ENCODE peak calls at places on chromosomes 3 and 15, in nine cellular contexts. E is heart right ventricle, D is left lung, F is endodermal cell, A is MM.1S, M is NB4, C is A549, V is left ventricle myocardium inferior, N is breast epithelium. G is an unnamed sample.

GRCh38 chr3:182947892-182948291 is 32.4 kb downstream of the DCUN1D1 start:
- DNase-seq in E (no peak), D (no peak), F (no peak), A (peak), M (peak), C (peak), V (no peak), N (no peak), G (no peak)

GRCh38 chr15:87731630-87732029 is 524.9 kb downstream of the NTRK3 start:
- DNase-seq in E (no peak), D (no peak), F (peak), A (no peak), M (no peak), C (no peak), V (no peak), N (no peak), G (no peak)

GRCh38 chr3:198079771-198080520 is 119.9 kb downstream of the LMLN start:
- DNase-seq in E (no peak), D (no peak), F (no peak), A (peak), M (peak), C (peak), V (no peak), N (no peak), G (no peak)

GRCh38 chr15:80233511-80234080 is 18.4 kb downstream of the CTXND1 start:
- DNase-seq in E (no peak), D (no peak), F (no peak), A (no peak), M (no peak), C (no peak), V (no peak), N (no peak), G (no peak)

GRCh38 chr3:99213019-99213418 is 311.5 kb upstream of the DCBLD2 start:
- DNase-seq in E (no peak), D (no peak), F (no peak), A (no peak), M (no peak), C (no peak), V (no peak), N (no peak), G (no peak)

GRCh38 chr15:65530318-65531111 is at the start of gene HACD3:
- DNase-seq in E (peak), D (peak), F (peak), A (peak), M (peak), C (peak), V (peak), N (peak), G (no peak)

GRCh38 chr15:78193731-78194567 is 40.4 kb downstream of the ACSBG1 start:
- DNase-seq in E (no peak), D (no peak), F (peak), A (no peak), M (no peak), C (no peak), V (no peak), N (no peak), G (no peak)

GRCh38 chr15:69031013-69032001 is 16.8 kb downstream of the NOX5 start:
- DNase-seq in E (peak), D (peak), F (peak), A (no peak), M (peak), C (peak), V (peak), N (peak), G (no peak)

GRCh38 chr3:188772886-188773285 is 398.9 kb upstream of the TPRG1 start:
- DNase-seq in E (no peak), D (no peak), F (no peak), A (no peak), M (no peak), C (peak), V (no peak), N (no peak), G (peak)

DNA sequence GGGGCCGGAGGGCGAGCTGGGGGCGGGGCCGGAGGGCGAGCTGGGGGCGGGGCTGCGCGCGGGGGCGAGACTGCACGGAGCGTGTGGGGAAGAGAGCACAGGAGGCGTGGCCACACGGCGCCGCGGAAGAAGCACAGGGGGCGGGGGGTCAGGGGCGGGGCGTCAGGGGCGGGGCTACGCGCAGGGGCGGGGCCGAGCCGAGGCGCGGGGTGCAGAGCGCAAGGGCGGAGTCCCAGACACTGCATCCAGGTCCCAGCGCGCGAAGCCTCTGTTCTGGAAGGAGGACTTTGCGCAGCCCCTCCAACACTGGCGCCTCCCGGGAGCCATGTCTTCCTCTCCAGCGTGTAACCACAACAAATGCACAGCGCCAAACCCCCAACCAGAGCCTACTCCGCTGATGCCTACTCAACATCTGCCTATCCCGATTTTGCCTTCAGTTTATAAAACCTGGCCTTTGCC is 105.4 kb downstream of the IQSEC1 start:
- DNase-seq in E (peak), D (peak), F (peak), A (peak), M (peak), C (peak), V (peak), N (peak), G (peak)
- H3K4me3 ChIP-seq in E (peak), D (peak), F (peak), A (peak), M (no peak), C (peak), V (peak), N (peak), G (peak)

GRCh38 chr3:139558351-139559170 is 19.0 kb upstream of the RBP1 start:
- DNase-seq in E (no peak), D (no peak), F (no peak), A (no peak), M (no peak), C (no peak), V (no peak), N (no peak), G (no peak)

GRCh38 chr3:139561959-139562676 is 22.6 kb upstream of the RBP1 start:
- DNase-seq in E (no peak), D (no peak), F (peak), A (peak), M (no peak), C (peak), V (no peak), N (no peak), G (peak)

GRCh38 chr3:139561428-139561827 is 21.9 kb upstream of the RBP1 start:
- DNase-seq in E (no peak), D (no peak), F (no peak), A (no peak), M (no peak), C (no peak), V (no peak), N (no peak), G (no peak)

GRCh38 chr3:139559541-139559940 is 20.0 kb upstream of the RBP1 start:
- DNase-seq in E (no peak), D (no peak), F (no peak), A (no peak), M (no peak), C (no peak), V (no peak), N (no peak), G (no peak)

GRCh38 chr3:139564290-139564861 is 24.8 kb upstream of the RBP1 start:
- DNase-seq in E (no peak), D (no peak), F (peak), A (no peak), M (peak), C (no peak), V (no peak), N (no peak), G (no peak)
- TF ChIP-seq CTCF in E (no peak), D (no peak), F (peak), A (peak), M (no peak), C (no peak), V (peak), N (no peak), G (peak)

GRCh38 chr3:94784274-94784673 is 721.4 kb downstream of the NSUN3 start:
- DNase-seq in E (no peak), D (no peak), F (no peak), A (no peak), M (no peak), C (no peak), V (no peak), N (no peak), G (no peak)
- H3K4me3 ChIP-seq in E (no peak), D (no peak), F (no peak), A (no peak), M (no peak), C (no peak), V (no peak), N (no peak), G (no peak)

GRCh38 chr3:66500575-66501482 is at the start of gene LRIG1:
- DNase-seq in E (peak), D (peak), F (peak), A (peak), M (peak), C (peak), V (peak), N (peak), G (peak)

GRCh38 chr3:66499881-66500574 is 794 bp downstream of the LRIG1 start:
- DNase-seq in E (peak), D (peak), F (peak), A (no peak), M (no peak), C (no peak), V (peak), N (peak), G (no peak)

GRCh38 chr3:66502267-66502874 is 1.5 kb upstream of the LRIG1 start:
- DNase-seq in E (no peak), D (no peak), F (no peak), A (no peak), M (no peak), C (no peak), V (no peak), N (no peak), G (no peak)

GRCh38 chr3:66502981-66503380 is 2.2 kb upstream of the LRIG1 start:
- DNase-seq in E (no peak), D (no peak), F (no peak), A (no peak), M (no peak), C (no peak), V (no peak), N (no peak), G (no peak)

DNA sequence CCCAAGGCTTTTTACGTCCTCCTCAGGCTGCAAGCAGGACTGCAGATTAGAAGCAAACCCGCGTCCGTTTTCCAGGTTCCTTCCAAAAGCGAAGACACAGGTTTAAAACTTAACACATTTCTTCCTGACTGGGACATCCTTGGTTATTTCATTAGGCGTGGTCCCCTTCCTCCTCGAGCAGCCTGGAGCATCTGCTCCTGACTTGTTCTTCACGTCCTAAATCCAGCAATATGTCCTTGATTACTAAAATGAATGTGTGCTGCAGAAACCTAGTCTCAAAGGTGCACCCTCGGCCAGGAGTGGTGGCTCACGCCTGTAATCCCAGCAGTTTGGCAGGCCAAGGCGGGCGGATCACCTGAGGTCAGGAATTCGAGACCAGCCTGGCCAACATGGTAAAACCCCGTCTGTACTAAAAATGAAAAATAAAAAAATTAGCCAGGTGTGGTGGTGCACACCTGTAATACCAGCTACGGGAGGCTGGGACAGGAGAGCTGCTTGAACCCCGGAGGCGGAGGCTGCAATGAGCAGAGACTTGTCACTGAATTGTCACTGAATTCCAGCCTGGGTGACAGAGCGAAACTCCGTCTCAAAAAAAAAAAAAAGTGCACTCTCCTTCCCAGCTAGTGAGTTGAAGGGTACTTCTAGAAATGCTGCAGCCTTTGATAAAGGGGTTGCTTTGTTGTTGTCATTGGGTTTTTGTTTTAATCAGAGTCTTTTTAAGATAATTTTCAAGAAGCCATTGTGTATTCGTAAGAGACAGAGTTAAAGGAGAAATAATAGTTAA is 853 bp upstream of the LRIG1 start:
- DNase-seq in E (no peak), D (no peak), F (no peak), A (no peak), M (no peak), C (no peak), V (no peak), N (no peak), G (no peak)
- TF ChIP-seq CTCF in E (no peak), D (no peak), F (no peak), A (peak), M (no peak), C (no peak), V (no peak), N (no peak), G (peak)

GRCh38 chr15:36884404-36885335 is 215.7 kb downstream of the MEIS2 start:
- DNase-seq in E (no peak), D (no peak), F (no peak), A (no peak), M (no peak), C (no peak), V (no peak), N (no peak), G (no peak)
- H3K4me3 ChIP-seq in E (no peak), D (no peak), F (peak), A (no peak), M (no peak), C (no peak), V (no peak), N (no peak), G (no peak)

GRCh38 chr15:33243393-33243792 is 48.9 kb upstream of the FMN1 start:
- DNase-seq in E (no peak), D (no peak), F (no peak), A (no peak), M (no peak), C (peak), V (no peak), N (no peak), G (no peak)

GRCh38 chr15:33244471-33244870 is 50.0 kb upstream of the FMN1 start:
- DNase-seq in E (no peak), D (no peak), F (no peak), A (no peak), M (no peak), C (no peak), V (no peak), N (no peak), G (no peak)

GRCh38 chr15:33242165-33242564 is 47.7 kb upstream of the FMN1 start:
- DNase-seq in E (no peak), D (peak), F (peak), A (no peak), M (no peak), C (peak), V (no peak), N (no peak), G (no peak)

GRCh38 chr15:33243869-33244268 is 49.4 kb upstream of the FMN1 start:
- DNase-seq in E (no peak), D (no peak), F (no peak), A (no peak), M (peak), C (peak), V (no peak), N (no peak), G (no peak)

GRCh38 chr15:33242669-33243191 is 48.2 kb upstream of the FMN1 start:
- DNase-seq in E (no peak), D (no peak), F (peak), A (peak), M (peak), C (peak), V (no peak), N (no peak), G (no peak)
- TF ChIP-seq CTCF in E (no peak), D (no peak), F (peak), A (peak), M (peak), C (peak), V (peak), N (peak), G (peak)

GRCh38 chr3:194154346-194154745 is 18.4 kb downstream of the HES1 start:
- DNase-seq in E (no peak), D (no peak), F (no peak), A (no peak), M (no peak), C (no peak), V (no peak), N (no peak), G (no peak)
- H3K4me3 ChIP-seq in E (no peak), D (no peak), F (no peak), A (no peak), M (no peak), C (no peak), V (no peak), N (no peak), G (no peak)

G was measured in astrocyte of the cerebellum.